ENCODE peak calls at places on chromosomes 13 and 19, in six cellular contexts. M is ascending aorta, E is dorsolateral prefrontal cortex, W is colonic mucosa, D is tibial nerve, V is heart left ventricle. P is an unnamed sample.
A peak's percentile ranks its signal among the peaks of the same experiment; 100 is the strongest.

GRCh38 chr13:40961224-40961623 is 57.9 kb downstream of the ELF1 start:
- DNase-seq in M (no peak), E (no peak), W (no peak), D (no peak), V (no peak), P (no peak)

GRCh38 chr19:19056636-19057275 is 7.0 kb upstream of the SLC25A42 start:
- DNase-seq in M (no peak), E (no peak), W (no peak), D (no peak), V (no peak), P (no peak)

GRCh38 chr13:84553252-84553651 is 671.0 kb upstream of the SLITRK1 start:
- DNase-seq in M (no peak), E (no peak), W (no peak), D (no peak), V (no peak), P (no peak)

GRCh38 chr19:5738423-5738822 is 18.0 kb downstream of the CATSPERD start:
- DNase-seq in M (no peak), E (no peak), W (no peak), D (no peak), V (no peak), P (no peak)

GRCh38 chr19:18266863-18267686 is 7.2 kb downstream of the IQCN start:
- DNase-seq in M (no peak), E (no peak), W (no peak), D (no peak), V (no peak), P (no peak)

GRCh38 chr13:99990045-99990977 is 8.7 kb downstream of the ZIC2 start:
- DNase-seq in M (no peak), E (no peak), W (no peak), D (no peak), V (no peak), P (no peak)

GRCh38 chr13:114047358-114047881 is 73.5 kb upstream of the C13orf46 start:
- DNase-seq in M (no peak), E (no peak), W (no peak), D (no peak), V (no peak), P (no peak)

GRCh38 chr19:1780272-1780957 is 27.1 kb downstream of the ONECUT3 start:
- DNase-seq in M (no peak), E (no peak), W (no peak), D (no peak), V (no peak), P (no peak)

GRCh38 chr13:37313383-37313782 is 207.9 kb upstream of the CSNK1A1L start:
- DNase-seq in M (no peak), E (no peak), W (no peak), D (no peak), V (no peak), P (no peak)

GRCh38 chr13:91313103-91313502 is 34.4 kb upstream of the MIR17HG start:
- DNase-seq in M (no peak), E (no peak), W (no peak), D (peak; percentile 22), V (no peak), P (no peak)

GRCh38 chr13:26658972-26659371 is 101.5 kb downstream of the WASF3 start:
- DNase-seq in M (no peak), E (no peak), W (no peak), D (no peak), V (no peak), P (no peak)

GRCh38 chr19:35090795-35091214 is 24.8 kb upstream of the FXYD3 start:
- DNase-seq in M (no peak), E (no peak), W (no peak), D (no peak), V (no peak), P (peak; percentile 86)

GRCh38 chr13:31213681-31214289 is 14.0 kb downstream of the B3GLCT start:
- DNase-seq in M (no peak), E (no peak), W (no peak), D (no peak), V (no peak), P (no peak)

GRCh38 chr19:11460207-11460606 is 20.6 kb downstream of the ELAVL3 start:
- DNase-seq in M (no peak), E (no peak), W (no peak), D (no peak), V (no peak), P (no peak)

GRCh38 chr13:33494596-33495214 is 209.2 kb upstream of the STARD13 start:
- DNase-seq in M (no peak), E (no peak), W (no peak), D (no peak), V (peak; percentile 57), P (no peak)

GRCh38 chr19:53659292-53659691 is 27.5 kb downstream of the DPRX start:
- DNase-seq in M (no peak), E (peak; percentile 50), W (no peak), D (no peak), V (peak; percentile 35), P (no peak)

GRCh38 chr19:10742494-10742893 is 24.6 kb downstream of the DNM2 start:
- DNase-seq in M (no peak), E (no peak), W (peak; percentile 64), D (no peak), V (no peak), P (no peak)

GRCh38 chr13:21979156-21979819 is 308.4 kb downstream of the FGF9 start:
- DNase-seq in M (no peak), E (no peak), W (no peak), D (no peak), V (no peak), P (no peak)

GRCh38 chr19:8575467-8575997 is 1.7 kb downstream of the MYO1F start:
- DNase-seq in M (no peak), E (no peak), W (peak; percentile 40), D (no peak), V (peak; percentile 42), P (peak; percentile 56)

GRCh38 chr19:18562086-18562485 is 4.4 kb downstream of the KXD1 start:
- DNase-seq in M (peak; percentile 92), E (no peak), W (no peak), D (no peak), V (peak; percentile 79), P (peak; percentile 54)

GRCh38 chr13:113591750-113592149 is 7.2 kb downstream of the TFDP1 start:
- DNase-seq in M (peak; percentile 19), E (no peak), W (peak; percentile 5), D (no peak), V (no peak), P (no peak)

GRCh38 chr19:56476671-56477428 is at the start of gene ZNF667:
- DNase-seq in M (no peak), E (peak; percentile 68), W (peak; percentile 17), D (no peak), V (peak; percentile 33), P (peak; percentile 93)

GRCh38 chr19:16527971-16528521 is 14.2 kb downstream of the CHERP start:
- DNase-seq in M (no peak), E (no peak), W (no peak), D (no peak), V (no peak), P (no peak)

GRCh38 chr19:33405491-33406461 is 32.3 kb downstream of the CEBPG start:
- DNase-seq in M (no peak), E (no peak), W (no peak), D (no peak), V (no peak), P (no peak)

GRCh38 chr19:17080441-17080803 is 4.8 kb downstream of the MYO9B start:
- DNase-seq in M (no peak), E (no peak), W (no peak), D (no peak), V (no peak), P (no peak)

GRCh38 chr13:37652596-37652995 is 54.0 kb upstream of the POSTN start:
- DNase-seq in M (no peak), E (no peak), W (no peak), D (no peak), V (no peak), P (no peak)

GRCh38 chr19:15197275-15198005 is 3.4 kb downstream of the NOTCH3 start:
- DNase-seq in M (no peak), E (no peak), W (no peak), D (no peak), V (no peak), P (no peak)
- H3K27ac ChIP-seq in M (peak overlapping the region; percentile 96), E (no peak overlapping the region), W (no peak overlapping the region), D (peak overlapping the region; percentile 79), V (peak overlapping the region; percentile 29), P (peak overlapping the region; percentile 48)

DNA sequence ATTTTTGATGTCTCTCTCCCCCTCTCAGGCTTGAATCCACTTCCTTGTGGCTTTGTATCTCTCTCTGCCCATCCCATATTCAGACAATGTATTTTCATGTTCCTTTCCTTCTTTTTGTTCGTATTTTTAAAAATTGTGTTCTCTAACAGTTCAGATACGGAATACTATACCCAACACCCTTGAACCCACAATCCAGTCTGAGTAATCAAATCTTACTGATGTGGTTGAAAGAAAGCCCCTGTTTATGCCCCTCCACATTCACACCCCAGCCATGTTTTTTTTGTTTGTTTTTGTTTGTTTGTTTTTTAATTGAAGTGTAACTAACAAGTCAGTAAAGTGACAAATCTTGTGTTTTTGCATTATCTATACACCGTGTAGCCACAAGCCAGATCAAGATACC is 1.4 kb downstream of the SPIB start:
- DNase-seq in M (no peak), E (no peak), W (no peak), D (no peak), V (no peak), P (no peak)
- H3K27ac ChIP-seq in M (no peak overlapping the region), E (no peak overlapping the region), W (no peak overlapping the region), D (no peak overlapping the region), V (no peak overlapping the region), P (no peak overlapping the region)

DNA sequence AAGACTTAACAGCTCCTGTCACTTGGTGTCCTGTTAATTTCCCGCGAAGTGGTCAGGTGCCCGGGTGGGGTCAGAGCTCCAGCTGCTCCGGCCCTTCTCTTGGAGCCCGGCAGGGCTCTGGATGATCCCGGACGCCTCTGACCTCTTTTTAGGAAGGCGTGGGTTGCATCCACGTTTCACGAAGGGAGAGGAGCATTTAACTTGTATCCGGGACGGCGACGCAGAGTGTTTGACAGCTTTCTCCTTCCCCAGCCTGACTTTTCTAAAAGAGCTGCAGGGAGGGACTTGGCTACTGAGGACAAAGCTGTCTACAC is 656 bp downstream of the ZNF155 start:
- DNase-seq in M (no peak), E (no peak), W (peak; percentile 25), D (no peak), V (peak; percentile 42), P (no peak)
- H3K27ac ChIP-seq in M (peak overlapping the region; percentile 81), E (peak overlapping the region; percentile 74), W (no peak overlapping the region), D (peak overlapping the region; percentile 85), V (peak overlapping the region; percentile 63), P (peak overlapping the region; percentile 78)

GRCh38 chr13:73717632-73718031 is 416.6 kb downstream of the KLF12 start:
- DNase-seq in M (no peak), E (no peak), W (no peak), D (no peak), V (no peak), P (no peak)

GRCh38 chr13:73715114-73715909 is 418.9 kb downstream of the KLF12 start:
- DNase-seq in M (no peak), E (no peak), W (no peak), D (no peak), V (no peak), P (no peak)

GRCh38 chr13:73714522-73714921 is 419.7 kb downstream of the KLF12 start:
- DNase-seq in M (no peak), E (no peak), W (no peak), D (no peak), V (no peak), P (no peak)

GRCh38 chr13:73718248-73718647 is 416.0 kb downstream of the KLF12 start:
- DNase-seq in M (no peak), E (no peak), W (no peak), D (no peak), V (no peak), P (no peak)

DNA sequence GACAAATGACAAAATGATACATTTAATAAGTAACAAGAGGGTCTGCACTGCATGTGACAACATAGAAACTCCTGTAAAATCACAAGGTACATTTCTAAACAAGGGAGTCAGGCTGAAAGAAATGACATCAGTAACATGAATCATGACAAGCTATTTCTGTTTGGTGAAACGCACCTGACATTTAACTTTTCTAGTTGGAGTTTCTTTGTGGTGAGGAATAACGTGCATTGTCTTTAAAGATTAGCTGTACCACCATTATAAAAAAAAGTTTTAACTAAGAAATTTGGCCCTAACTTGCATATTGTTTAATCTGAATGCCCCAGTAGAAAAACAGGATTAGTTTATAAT is 418.3 kb downstream of the KLF12 start:
- DNase-seq in M (no peak), E (no peak), W (no peak), D (no peak), V (no peak), P (no peak)
- H3K27ac ChIP-seq in M (no peak overlapping the region), E (no peak overlapping the region), W (peak overlapping the region; percentile 22), D (no peak overlapping the region), V (no peak overlapping the region), P (peak overlapping the region; percentile 64)